ENCODE peak calls at places on chromosomes 5 and 9, in eight cellular contexts. One of them, this sample, is unnamed.

GRCh38 chr9:126275386-126276001 is 51.1 kb upstream of the MVB12B start:
- DNase-seq in GM23338: peak; percentile 69
- DNase-seq in pancreas: no peak
- DNase-seq in gastrocnemius medialis: no peak
- DNase-seq in tibial artery: no peak
- DNase-seq in A549: no peak
- DNase-seq in transverse colon: no peak
- DNase-seq in IMR-90: peak; percentile 5
- DNase-seq in this sample: no peak

GRCh38 chr5:36606437-36607113 is at the start of gene SLC1A3:
- DNase-seq in GM23338: peak; percentile 84
- DNase-seq in pancreas: peak; percentile 53
- DNase-seq in gastrocnemius medialis: peak; percentile 72
- DNase-seq in tibial artery: peak; percentile 75
- DNase-seq in A549: peak; percentile 10
- DNase-seq in transverse colon: peak; percentile 22
- DNase-seq in IMR-90: peak; percentile 68
- DNase-seq in this sample: no peak

GRCh38 chr5:75654693-75655315 is 43.6 kb downstream of the ANKDD1B start:
- DNase-seq in GM23338: no peak
- DNase-seq in pancreas: no peak
- DNase-seq in gastrocnemius medialis: no peak
- DNase-seq in tibial artery: no peak
- DNase-seq in A549: no peak
- DNase-seq in transverse colon: no peak
- DNase-seq in IMR-90: no peak
- DNase-seq in this sample: no peak

GRCh38 chr5:172437445-172438303 is 16.7 kb downstream of the SH3PXD2B start:
- DNase-seq in GM23338: no peak
- DNase-seq in pancreas: peak; percentile 67
- DNase-seq in gastrocnemius medialis: peak; percentile 53
- DNase-seq in tibial artery: peak; percentile 91
- DNase-seq in A549: no peak
- DNase-seq in transverse colon: peak; percentile 48
- DNase-seq in IMR-90: peak; percentile 79
- DNase-seq in this sample: peak; percentile 89

GRCh38 chr5:175743676-175744210 is 85.9 kb downstream of the HRH2 start:
- DNase-seq in GM23338: peak; percentile 77
- DNase-seq in pancreas: no peak
- DNase-seq in gastrocnemius medialis: no peak
- DNase-seq in tibial artery: no peak
- DNase-seq in A549: peak; percentile 44
- DNase-seq in transverse colon: no peak
- DNase-seq in IMR-90: peak; percentile 7
- DNase-seq in this sample: no peak

GRCh38 chr5:72770266-72770665 is 46.2 kb upstream of the TNPO1 start:
- DNase-seq in GM23338: no peak
- DNase-seq in pancreas: no peak
- DNase-seq in gastrocnemius medialis: no peak
- DNase-seq in tibial artery: no peak
- DNase-seq in A549: no peak
- DNase-seq in transverse colon: no peak
- DNase-seq in IMR-90: no peak
- DNase-seq in this sample: no peak

GRCh38 chr9:121943463-121943862 is 149.6 kb downstream of the TTLL11 start:
- DNase-seq in GM23338: no peak
- DNase-seq in pancreas: no peak
- DNase-seq in gastrocnemius medialis: no peak
- DNase-seq in tibial artery: no peak
- DNase-seq in A549: no peak
- DNase-seq in transverse colon: no peak
- DNase-seq in IMR-90: no peak
- DNase-seq in this sample: no peak

GRCh38 chr5:92836861-92837755 is 743.9 kb downstream of the NR2F1-AS1 start:
- DNase-seq in GM23338: no peak
- DNase-seq in pancreas: no peak
- DNase-seq in gastrocnemius medialis: no peak
- DNase-seq in tibial artery: no peak
- DNase-seq in A549: no peak
- DNase-seq in transverse colon: no peak
- DNase-seq in IMR-90: peak; percentile 81
- DNase-seq in this sample: no peak

GRCh38 chr5:114362977-114363721 is 1.3 kb downstream of the KCNN2 start:
- DNase-seq in GM23338: peak; percentile 43
- DNase-seq in pancreas: no peak
- DNase-seq in gastrocnemius medialis: no peak
- DNase-seq in tibial artery: no peak
- DNase-seq in A549: no peak
- DNase-seq in transverse colon: no peak
- DNase-seq in IMR-90: peak; percentile 37
- DNase-seq in this sample: no peak

GRCh38 chr5:175692235-175692995 is 34.5 kb downstream of the HRH2 start:
- DNase-seq in GM23338: no peak
- DNase-seq in pancreas: no peak
- DNase-seq in gastrocnemius medialis: no peak
- DNase-seq in tibial artery: peak; percentile 33
- DNase-seq in A549: no peak
- DNase-seq in transverse colon: no peak
- DNase-seq in IMR-90: no peak
- DNase-seq in this sample: no peak

GRCh38 chr5:9363026-9363793 is 182.7 kb downstream of the SEMA5A start:
- DNase-seq in GM23338: no peak
- DNase-seq in pancreas: no peak
- DNase-seq in gastrocnemius medialis: no peak
- DNase-seq in tibial artery: no peak
- DNase-seq in A549: no peak
- DNase-seq in transverse colon: no peak
- DNase-seq in IMR-90: no peak
- DNase-seq in this sample: no peak

GRCh38 chr5:4295663-4296339 is 700.2 kb downstream of the IRX1 start:
- DNase-seq in GM23338: peak; percentile 75
- DNase-seq in pancreas: no peak
- DNase-seq in gastrocnemius medialis: no peak
- DNase-seq in tibial artery: no peak
- DNase-seq in A549: no peak
- DNase-seq in transverse colon: no peak
- DNase-seq in IMR-90: no peak
- DNase-seq in this sample: no peak

GRCh38 chr9:129321511-129322021 is 143.5 kb upstream of the IER5L start:
- DNase-seq in GM23338: no peak
- DNase-seq in pancreas: no peak
- DNase-seq in gastrocnemius medialis: peak; percentile 5
- DNase-seq in tibial artery: no peak
- DNase-seq in A549: no peak
- DNase-seq in transverse colon: no peak
- DNase-seq in IMR-90: no peak
- DNase-seq in this sample: no peak
- H3K27ac ChIP-seq in GM23338: no peak overlapping the region
- H3K27ac ChIP-seq in pancreas: no peak overlapping the region
- H3K27ac ChIP-seq in gastrocnemius medialis: peak overlapping the region; percentile 74
- H3K27ac ChIP-seq in tibial artery: peak overlapping the region; percentile 93
- H3K27ac ChIP-seq in A549: peak overlapping the region; percentile 82
- H3K27ac ChIP-seq in transverse colon: peak overlapping the region; percentile 80
- H3K27ac ChIP-seq in IMR-90: no peak overlapping the region
- H3K27ac ChIP-seq in this sample: peak overlapping the region; percentile 94

DNA sequence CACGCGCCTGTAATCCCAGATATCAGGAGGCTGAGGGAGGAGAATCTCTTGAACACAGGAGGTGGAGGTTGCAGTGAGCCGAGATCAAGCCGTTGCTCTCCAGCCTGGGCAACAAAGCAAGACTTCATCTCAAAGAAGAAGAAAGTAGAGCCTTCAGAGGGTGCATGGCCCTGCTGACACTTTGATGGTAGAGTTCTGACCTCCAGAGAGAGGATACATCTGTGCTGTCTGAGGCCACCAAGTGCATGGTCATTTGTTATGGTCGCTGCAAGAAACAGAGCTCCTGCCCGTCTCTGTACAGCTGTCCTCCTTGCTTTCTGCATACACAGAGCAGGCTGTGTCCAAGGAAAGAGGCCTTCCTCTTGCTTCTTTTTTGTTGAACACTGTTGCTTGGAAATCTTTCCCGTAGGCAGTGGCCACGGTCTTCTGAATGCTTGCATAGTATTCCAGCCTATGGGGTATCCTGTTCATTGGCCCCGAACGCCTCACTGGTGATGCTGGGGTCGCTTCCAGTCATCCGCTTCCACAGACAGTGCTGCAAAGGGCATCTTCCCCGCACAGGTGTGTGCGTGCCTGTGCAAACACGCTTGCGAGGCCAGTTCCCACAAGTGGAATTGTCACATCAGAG is 36.8 kb upstream of the UNC5A start:
- DNase-seq in GM23338: no peak
- DNase-seq in pancreas: no peak
- DNase-seq in gastrocnemius medialis: no peak
- DNase-seq in tibial artery: peak; percentile 42
- DNase-seq in A549: no peak
- DNase-seq in transverse colon: no peak
- DNase-seq in IMR-90: no peak
- DNase-seq in this sample: no peak
- TF ChIP-seq CTCF in GM23338: no peak
- TF ChIP-seq CTCF in pancreas: no peak
- TF ChIP-seq CTCF in gastrocnemius medialis: no peak
- TF ChIP-seq CTCF in tibial artery: no peak
- TF ChIP-seq CTCF in A549: no peak
- TF ChIP-seq CTCF in transverse colon: no peak
- TF ChIP-seq CTCF in IMR-90: no peak
- TF ChIP-seq CTCF in this sample: no peak

GRCh38 chr9:136620441-136621018 is 42.2 kb upstream of the EGFL7 start:
- DNase-seq in GM23338: no peak
- DNase-seq in pancreas: no peak
- DNase-seq in gastrocnemius medialis: no peak
- DNase-seq in tibial artery: no peak
- DNase-seq in A549: no peak
- DNase-seq in transverse colon: no peak
- DNase-seq in IMR-90: no peak
- DNase-seq in this sample: no peak

GRCh38 chr9:136618578-136619547 is 43.9 kb upstream of the EGFL7 start:
- DNase-seq in GM23338: no peak
- DNase-seq in pancreas: no peak
- DNase-seq in gastrocnemius medialis: no peak
- DNase-seq in tibial artery: no peak
- DNase-seq in A549: no peak
- DNase-seq in transverse colon: peak; percentile 55
- DNase-seq in IMR-90: no peak
- DNase-seq in this sample: peak; percentile 42

GRCh38 chr9:136621734-136622093 is 41.0 kb upstream of the EGFL7 start:
- DNase-seq in GM23338: no peak
- DNase-seq in pancreas: no peak
- DNase-seq in gastrocnemius medialis: no peak
- DNase-seq in tibial artery: no peak
- DNase-seq in A549: no peak
- DNase-seq in transverse colon: no peak
- DNase-seq in IMR-90: no peak
- DNase-seq in this sample: no peak

GRCh38 chr9:136621019-136621733 is 41.5 kb upstream of the EGFL7 start:
- DNase-seq in GM23338: no peak
- DNase-seq in pancreas: no peak
- DNase-seq in gastrocnemius medialis: no peak
- DNase-seq in tibial artery: no peak
- DNase-seq in A549: no peak
- DNase-seq in transverse colon: no peak
- DNase-seq in IMR-90: no peak
- DNase-seq in this sample: no peak

DNA sequence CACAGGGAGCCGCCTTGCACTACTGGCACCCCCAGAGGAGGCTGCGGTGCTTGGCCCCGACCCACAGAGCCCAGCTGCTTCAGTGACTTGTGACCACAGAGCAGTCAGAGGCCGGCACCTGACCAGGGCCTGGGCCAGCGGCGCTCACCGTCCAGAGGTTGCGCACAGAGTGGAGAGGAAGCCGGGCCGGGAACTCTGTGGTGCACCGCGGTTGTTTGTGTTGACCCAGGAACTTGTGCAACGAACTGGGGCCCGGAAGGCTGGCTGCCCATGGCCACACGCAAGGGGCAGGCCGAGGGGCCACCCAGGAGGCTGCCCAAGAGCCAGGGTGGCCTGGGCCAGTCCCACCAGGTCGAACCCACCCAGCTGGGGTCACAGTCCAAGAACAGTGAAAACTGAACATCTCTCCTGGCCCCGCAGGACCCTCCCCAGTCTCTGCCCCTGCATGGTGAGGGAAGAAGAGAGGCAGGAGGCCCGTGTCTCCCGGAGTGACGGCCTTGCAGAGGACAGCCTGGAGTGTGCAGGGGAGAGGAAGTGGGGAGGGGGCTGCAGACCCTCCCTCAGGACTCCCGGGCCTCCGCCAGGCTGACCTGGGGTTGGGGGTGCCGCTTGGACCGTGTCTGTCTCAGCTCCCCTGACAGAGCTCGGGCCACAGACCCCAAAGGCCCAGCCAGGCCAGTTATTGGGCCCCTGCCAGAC is 42.8 kb upstream of the EGFL7 start:
- DNase-seq in GM23338: no peak
- DNase-seq in pancreas: no peak
- DNase-seq in gastrocnemius medialis: peak; percentile 54
- DNase-seq in tibial artery: peak; percentile 82
- DNase-seq in A549: no peak
- DNase-seq in transverse colon: peak; percentile 70
- DNase-seq in IMR-90: peak; percentile 51
- DNase-seq in this sample: peak; percentile 46
- H3K27ac ChIP-seq in GM23338: peak overlapping the region; percentile 19
- H3K27ac ChIP-seq in pancreas: no peak overlapping the region
- H3K27ac ChIP-seq in gastrocnemius medialis: peak overlapping the region; percentile 10
- H3K27ac ChIP-seq in tibial artery: no peak overlapping the region
- H3K27ac ChIP-seq in A549: peak overlapping the region; percentile 42
- H3K27ac ChIP-seq in transverse colon: peak overlapping the region; percentile 55
- H3K27ac ChIP-seq in IMR-90: no peak overlapping the region
- H3K27ac ChIP-seq in this sample: no peak overlapping the region

GRCh38 chr5:1564182-1564748 is 40.5 kb upstream of the LPCAT1 start:
- DNase-seq in GM23338: no peak
- DNase-seq in pancreas: no peak
- DNase-seq in gastrocnemius medialis: peak; percentile 29
- DNase-seq in tibial artery: peak; percentile 80
- DNase-seq in A549: no peak
- DNase-seq in transverse colon: peak; percentile 41
- DNase-seq in IMR-90: peak; percentile 30
- DNase-seq in this sample: peak; percentile 47
- TF ChIP-seq CTCF in GM23338: no peak
- TF ChIP-seq CTCF in pancreas: no peak
- TF ChIP-seq CTCF in gastrocnemius medialis: no peak
- TF ChIP-seq CTCF in tibial artery: no peak
- TF ChIP-seq CTCF in A549: no peak
- TF ChIP-seq CTCF in transverse colon: no peak
- TF ChIP-seq CTCF in IMR-90: no peak
- TF ChIP-seq CTCF in this sample: no peak

DNA sequence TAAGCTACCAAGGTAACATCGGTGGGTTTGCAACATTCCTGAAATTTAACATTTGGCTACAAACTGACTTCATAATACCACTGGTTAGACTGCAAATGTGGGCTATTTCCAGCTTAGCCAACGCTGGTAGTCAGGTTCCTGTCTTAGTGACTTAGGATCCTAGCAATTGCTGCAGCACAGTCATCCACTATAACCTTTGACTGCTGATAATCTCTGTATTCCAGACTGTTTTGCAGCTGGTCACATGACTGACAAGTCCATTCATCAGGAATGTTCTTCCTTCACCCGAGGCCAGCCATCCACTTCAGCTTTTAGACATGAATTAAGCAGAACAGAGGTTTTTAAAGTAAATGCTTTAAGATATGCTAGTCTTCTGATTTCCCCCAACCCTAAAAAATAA is 425.9 kb upstream of the MPDZ start:
- DNase-seq in GM23338: no peak
- DNase-seq in pancreas: no peak
- DNase-seq in gastrocnemius medialis: no peak
- DNase-seq in tibial artery: no peak
- DNase-seq in A549: no peak
- DNase-seq in transverse colon: no peak
- DNase-seq in IMR-90: no peak
- DNase-seq in this sample: no peak
- H3K27ac ChIP-seq in GM23338: no peak overlapping the region
- H3K27ac ChIP-seq in pancreas: no peak overlapping the region
- H3K27ac ChIP-seq in gastrocnemius medialis: peak overlapping the region; percentile 75
- H3K27ac ChIP-seq in tibial artery: peak overlapping the region; percentile 67
- H3K27ac ChIP-seq in A549: no peak overlapping the region
- H3K27ac ChIP-seq in transverse colon: no peak overlapping the region
- H3K27ac ChIP-seq in IMR-90: no peak overlapping the region
- H3K27ac ChIP-seq in this sample: peak overlapping the region; percentile 57

This sample was measured in ascending aorta.